ENCODE peak calls at places on chromosomes 1 and 21, in four cellular contexts. U is glomerular endothelial cell, S is heart left ventricle, B is endothelial cell. Z is an unnamed sample.

GRCh38 chr1:114286179-114286578 is 132.5 kb upstream of the SYT6 start:
- DNase-seq in S (no peak), B (no peak), U (no peak), Z (no peak)

GRCh38 chr1:2044510-2045319 is 5.5 kb upstream of the PRKCZ start:
- DNase-seq in B (peak), U (no peak), S (peak), Z (peak)

GRCh38 chr1:15684042-15684461 is at the start of gene PLEKHM2:
- DNase-seq in S (peak), U (no peak), B (peak), Z (peak)

GRCh38 chr1:66371233-66372005 is 162.5 kb upstream of the SGIP1 start:
- DNase-seq in S (no peak), U (peak), B (peak), Z (no peak)

GRCh38 chr1:110057963-110058518 is 12.4 kb downstream of the ALX3 start:
- DNase-seq in U (no peak), S (no peak), B (no peak), Z (peak)

GRCh38 chr1:53505401-53505800 is 46.2 kb downstream of the DMRTB1 start:
- DNase-seq in U (no peak), S (no peak), B (no peak), Z (no peak)

GRCh38 chr1:203512830-203513578 is 19.1 kb downstream of the OPTC start:
- DNase-seq in S (no peak), B (no peak), U (peak), Z (no peak)

GRCh38 chr1:243559575-243560172 is 290.4 kb downstream of the AKT3 start:
- DNase-seq in S (no peak), B (peak), U (no peak), Z (no peak)

GRCh38 chr21:32298148-32298559 is 501 bp upstream of the MRAP start:
- DNase-seq in B (no peak), S (no peak), U (no peak), Z (no peak)

GRCh38 chr1:195516036-195516435 is 1092.2 kb downstream of the KCNT2 start:
- DNase-seq in U (no peak), S (no peak), B (no peak), Z (no peak)

GRCh38 chr1:99546432-99547416 is 99.2 kb upstream of the PALMD start:
- DNase-seq in U (no peak), S (no peak), B (no peak), Z (no peak)

GRCh38 chr1:152747831-152748230 is 10.0 kb upstream of the KPRP start:
- DNase-seq in B (no peak), S (no peak), U (no peak), Z (no peak)

GRCh38 chr1:76868916-76869315 is 1.6 kb downstream of the ST6GALNAC5 start:
- DNase-seq in B (peak), U (no peak), S (no peak), Z (peak)

GRCh38 chr1:105137543-105138444 is 1388.1 kb downstream of the AMY1C start:
- DNase-seq in U (no peak), B (peak), S (no peak), Z (no peak)

GRCh38 chr1:160052943-160053342 is 17.0 kb downstream of the KCNJ10 start:
- DNase-seq in B (no peak), S (no peak), U (no peak), Z (no peak)

GRCh38 chr1:1438531-1439381 is 3.3 kb downstream of the VWA1 start:
- DNase-seq in U (no peak), S (no peak), B (no peak), Z (peak)

GRCh38 chr1:192803501-192803900 is 5.3 kb upstream of the RGS2 start:
- DNase-seq in S (no peak), B (no peak), U (no peak), Z (no peak)

GRCh38 chr1:31807273-31808048 is 8.4 kb downstream of the SPOCD1 start:
- DNase-seq in B (no peak), S (no peak), U (no peak), Z (no peak)

GRCh38 chr1:27522860-27523665 is 33.1 kb upstream of the WASF2 start:
- DNase-seq in S (peak), B (peak), U (no peak), Z (no peak)

GRCh38 chr1:831522-831921 is 92.2 kb upstream of the SAMD11 start:
- DNase-seq in B (no peak), S (no peak), U (no peak), Z (no peak)

GRCh38 chr1:36099681-36100341 is 11.1 kb downstream of the ADPRS start:
- DNase-seq in U (no peak), S (peak), B (peak), Z (peak)

GRCh38 chr1:68379085-68379478 is 70.7 kb downstream of the RPE65 start:
- DNase-seq in S (no peak), B (no peak), U (no peak), Z (no peak)

GRCh38 chr21:29296452-29296851 is 2.3 kb upstream of the BACH1 start:
- DNase-seq in B (no peak), U (no peak), S (no peak), Z (no peak)

GRCh38 chr21:42699196-42699595 is 45.8 kb downstream of the PDE9A start:
- DNase-seq in B (no peak), S (no peak), U (no peak), Z (no peak)